ENCODE peak calls at places on chromosomes 13 and 19, in eight cellular contexts. One of them, this sample, is unnamed.
A peak's percentile ranks its signal among the peaks of the same experiment; 100 is the strongest.

GRCh38 chr13:29021717-29022116 is 201.6 kb downstream of the MTUS2 start:
- DNase-seq in dorsolateral prefrontal cortex: no peak
- DNase-seq in colonic mucosa: no peak
- DNase-seq in heart right ventricle: no peak
- DNase-seq in prostate gland: no peak
- DNase-seq in skeletal muscle cell: no peak
- DNase-seq in PC-9: no peak
- DNase-seq in fibroblast of lung: no peak
- DNase-seq in this sample: no peak

GRCh38 chr13:20550799-20551198 is 16.2 kb upstream of the IFT88 start:
- DNase-seq in dorsolateral prefrontal cortex: no peak
- DNase-seq in colonic mucosa: no peak
- DNase-seq in heart right ventricle: no peak
- DNase-seq in prostate gland: no peak
- DNase-seq in skeletal muscle cell: no peak
- DNase-seq in PC-9: no peak
- DNase-seq in fibroblast of lung: no peak
- DNase-seq in this sample: no peak

GRCh38 chr19:45103200-45103624 is 10.2 kb downstream of the PPP1R37 start:
- DNase-seq in dorsolateral prefrontal cortex: peak; percentile 73
- DNase-seq in colonic mucosa: no peak
- DNase-seq in heart right ventricle: no peak
- DNase-seq in prostate gland: no peak
- DNase-seq in skeletal muscle cell: no peak
- DNase-seq in PC-9: no peak
- DNase-seq in fibroblast of lung: peak; percentile 29
- DNase-seq in this sample: no peak

GRCh38 chr13:110506859-110507566 is 54.5 kb downstream of the RAB20 start:
- DNase-seq in dorsolateral prefrontal cortex: no peak
- DNase-seq in colonic mucosa: peak; percentile 94
- DNase-seq in heart right ventricle: peak; percentile 71
- DNase-seq in prostate gland: peak; percentile 62
- DNase-seq in skeletal muscle cell: peak; percentile 32
- DNase-seq in PC-9: peak; percentile 93
- DNase-seq in fibroblast of lung: peak; percentile 60
- DNase-seq in this sample: peak; percentile 85

GRCh38 chr13:114130131-114130707 is 2.2 kb downstream of the RASA3 start:
- DNase-seq in dorsolateral prefrontal cortex: no peak
- DNase-seq in colonic mucosa: no peak
- DNase-seq in heart right ventricle: no peak
- DNase-seq in prostate gland: no peak
- DNase-seq in skeletal muscle cell: no peak
- DNase-seq in PC-9: no peak
- DNase-seq in fibroblast of lung: no peak
- DNase-seq in this sample: no peak

GRCh38 chr13:109192306-109192705 is 562.9 kb downstream of the MYO16 start:
- DNase-seq in dorsolateral prefrontal cortex: no peak
- DNase-seq in colonic mucosa: no peak
- DNase-seq in heart right ventricle: no peak
- DNase-seq in prostate gland: no peak
- DNase-seq in skeletal muscle cell: no peak
- DNase-seq in PC-9: no peak
- DNase-seq in fibroblast of lung: no peak
- DNase-seq in this sample: no peak

GRCh38 chr13:109145631-109146030 is 516.2 kb downstream of the MYO16 start:
- DNase-seq in dorsolateral prefrontal cortex: no peak
- DNase-seq in colonic mucosa: peak; percentile 35
- DNase-seq in heart right ventricle: no peak
- DNase-seq in prostate gland: no peak
- DNase-seq in skeletal muscle cell: no peak
- DNase-seq in PC-9: peak; percentile 64
- DNase-seq in fibroblast of lung: peak; percentile 82
- DNase-seq in this sample: no peak

GRCh38 chr13:77480071-77480470 is 55.4 kb upstream of the SCEL start:
- DNase-seq in dorsolateral prefrontal cortex: no peak
- DNase-seq in colonic mucosa: no peak
- DNase-seq in heart right ventricle: no peak
- DNase-seq in prostate gland: no peak
- DNase-seq in skeletal muscle cell: no peak
- DNase-seq in PC-9: no peak
- DNase-seq in fibroblast of lung: peak; percentile 2
- DNase-seq in this sample: no peak

GRCh38 chr19:27742041-27742440 is 1470.9 kb downstream of the UQCRFS1 start:
- DNase-seq in dorsolateral prefrontal cortex: no peak
- DNase-seq in colonic mucosa: peak; percentile 1
- DNase-seq in heart right ventricle: no peak
- DNase-seq in prostate gland: no peak
- DNase-seq in skeletal muscle cell: no peak
- DNase-seq in PC-9: no peak
- DNase-seq in fibroblast of lung: no peak
- DNase-seq in this sample: no peak

GRCh38 chr19:2834294-2834871 is 6.9 kb upstream of the ZNF555 start:
- DNase-seq in dorsolateral prefrontal cortex: no peak
- DNase-seq in colonic mucosa: no peak
- DNase-seq in heart right ventricle: no peak
- DNase-seq in prostate gland: no peak
- DNase-seq in skeletal muscle cell: no peak
- DNase-seq in PC-9: no peak
- DNase-seq in fibroblast of lung: peak; percentile 12
- DNase-seq in this sample: no peak

GRCh38 chr13:46160474-46161066 is 21.4 kb downstream of the LCP1 start:
- DNase-seq in dorsolateral prefrontal cortex: no peak
- DNase-seq in colonic mucosa: no peak
- DNase-seq in heart right ventricle: no peak
- DNase-seq in prostate gland: no peak
- DNase-seq in skeletal muscle cell: no peak
- DNase-seq in PC-9: no peak
- DNase-seq in fibroblast of lung: peak; percentile 72
- DNase-seq in this sample: no peak

GRCh38 chr19:11420894-11421606 is 1.9 kb upstream of the RGL3 start:
- DNase-seq in dorsolateral prefrontal cortex: no peak
- DNase-seq in colonic mucosa: peak; percentile 40
- DNase-seq in heart right ventricle: peak; percentile 54
- DNase-seq in prostate gland: no peak
- DNase-seq in skeletal muscle cell: no peak
- DNase-seq in PC-9: no peak
- DNase-seq in fibroblast of lung: no peak
- DNase-seq in this sample: no peak

GRCh38 chr19:11423164-11423803 is 4.2 kb upstream of the RGL3 start:
- DNase-seq in dorsolateral prefrontal cortex: no peak
- DNase-seq in colonic mucosa: no peak
- DNase-seq in heart right ventricle: no peak
- DNase-seq in prostate gland: no peak
- DNase-seq in skeletal muscle cell: no peak
- DNase-seq in PC-9: no peak
- DNase-seq in fibroblast of lung: no peak
- DNase-seq in this sample: no peak

GRCh38 chr19:11421607-11422098 is 2.5 kb upstream of the RGL3 start:
- DNase-seq in dorsolateral prefrontal cortex: no peak
- DNase-seq in colonic mucosa: peak; percentile 76
- DNase-seq in heart right ventricle: peak; percentile 72
- DNase-seq in prostate gland: no peak
- DNase-seq in skeletal muscle cell: no peak
- DNase-seq in PC-9: no peak
- DNase-seq in fibroblast of lung: no peak
- DNase-seq in this sample: peak; percentile 70

GRCh38 chr19:11423804-11424318 is 4.7 kb upstream of the RGL3 start:
- DNase-seq in dorsolateral prefrontal cortex: no peak
- DNase-seq in colonic mucosa: no peak
- DNase-seq in heart right ventricle: no peak
- DNase-seq in prostate gland: no peak
- DNase-seq in skeletal muscle cell: no peak
- DNase-seq in PC-9: no peak
- DNase-seq in fibroblast of lung: no peak
- DNase-seq in this sample: no peak

DNA sequence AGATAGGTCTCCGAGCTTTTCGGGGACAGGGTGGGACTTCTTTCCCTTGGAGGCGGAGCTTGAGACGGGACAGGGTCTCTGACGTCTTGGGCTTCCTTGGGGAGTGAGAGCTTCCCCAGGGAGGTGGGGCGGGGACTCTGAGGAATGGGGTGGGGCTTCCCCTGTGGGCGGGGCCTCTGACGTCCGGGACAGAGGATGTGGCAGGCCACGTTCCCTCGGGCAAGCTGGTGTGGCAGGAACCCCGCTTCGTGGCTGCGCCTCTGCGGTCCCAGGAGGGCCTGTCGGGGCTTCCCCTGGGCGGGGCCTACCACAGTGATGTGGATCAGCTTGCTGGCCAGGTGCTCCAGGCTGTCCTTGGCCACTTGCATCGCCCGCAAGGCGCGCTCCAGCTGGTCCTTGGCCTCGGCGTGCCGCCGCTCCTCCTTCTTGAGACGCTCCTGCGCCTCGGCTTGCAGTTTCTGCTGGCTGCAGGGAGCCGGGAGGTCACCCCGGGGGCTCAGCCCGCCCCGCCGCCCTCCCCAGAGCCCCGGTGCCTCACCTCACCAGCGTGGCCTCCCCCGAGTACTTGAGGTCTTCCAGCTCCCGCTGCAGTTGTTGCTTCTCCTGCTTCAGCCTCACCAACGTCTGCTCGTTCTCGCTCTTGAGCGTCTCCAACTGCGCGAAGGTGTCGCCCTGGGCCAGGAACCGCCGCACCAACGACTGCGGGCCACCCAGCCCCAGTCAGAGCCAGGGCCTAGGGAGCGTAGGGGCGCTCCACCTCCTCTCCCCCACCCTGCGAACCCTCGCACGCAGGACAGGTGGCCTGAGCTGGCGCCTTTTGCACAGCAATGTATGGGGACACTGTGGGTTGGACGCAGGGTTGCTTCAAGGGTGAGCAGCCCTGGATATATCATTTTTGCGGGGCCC is 3.3 kb upstream of the RGL3 start:
- DNase-seq in dorsolateral prefrontal cortex: no peak
- DNase-seq in colonic mucosa: peak; percentile 90
- DNase-seq in heart right ventricle: peak; percentile 87
- DNase-seq in prostate gland: peak; percentile 68
- DNase-seq in skeletal muscle cell: no peak
- DNase-seq in PC-9: peak; percentile 92
- DNase-seq in fibroblast of lung: peak; percentile 25
- DNase-seq in this sample: peak; percentile 80
- H3K4me3 ChIP-seq in dorsolateral prefrontal cortex: no peak overlapping the region
- H3K4me3 ChIP-seq in colonic mucosa: peak overlapping the region; percentile 29
- H3K4me3 ChIP-seq in heart right ventricle: peak overlapping the region; percentile 19
- H3K4me3 ChIP-seq in prostate gland: no peak overlapping the region
- H3K4me3 ChIP-seq in skeletal muscle cell: peak overlapping the region; percentile 15
- H3K4me3 ChIP-seq in PC-9: peak overlapping the region; percentile 49
- H3K4me3 ChIP-seq in fibroblast of lung: no peak overlapping the region
- H3K4me3 ChIP-seq in this sample: no peak overlapping the region

GRCh38 chr19:42197375-42197817 is 20.1 kb downstream of the DEDD2 start:
- DNase-seq in dorsolateral prefrontal cortex: no peak
- DNase-seq in colonic mucosa: no peak
- DNase-seq in heart right ventricle: no peak
- DNase-seq in prostate gland: no peak
- DNase-seq in skeletal muscle cell: no peak
- DNase-seq in PC-9: peak; percentile 69
- DNase-seq in fibroblast of lung: no peak
- DNase-seq in this sample: peak; percentile 49
- H3K4me3 ChIP-seq in dorsolateral prefrontal cortex: no peak overlapping the region
- H3K4me3 ChIP-seq in colonic mucosa: no peak overlapping the region
- H3K4me3 ChIP-seq in heart right ventricle: no peak overlapping the region
- H3K4me3 ChIP-seq in prostate gland: no peak overlapping the region
- H3K4me3 ChIP-seq in skeletal muscle cell: no peak overlapping the region
- H3K4me3 ChIP-seq in PC-9: no peak overlapping the region
- H3K4me3 ChIP-seq in fibroblast of lung: no peak overlapping the region
- H3K4me3 ChIP-seq in this sample: no peak overlapping the region

GRCh38 chr13:30307194-30307965 is at the start of gene KATNAL1:
- DNase-seq in dorsolateral prefrontal cortex: peak; percentile 89
- DNase-seq in colonic mucosa: peak; percentile 78
- DNase-seq in heart right ventricle: peak; percentile 85
- DNase-seq in prostate gland: peak; percentile 61
- DNase-seq in skeletal muscle cell: peak; percentile 14
- DNase-seq in PC-9: no peak
- DNase-seq in fibroblast of lung: peak; percentile 61
- DNase-seq in this sample: peak; percentile 82

GRCh38 chr13:30308548-30308947 is 1.2 kb upstream of the KATNAL1 start:
- DNase-seq in dorsolateral prefrontal cortex: no peak
- DNase-seq in colonic mucosa: no peak
- DNase-seq in heart right ventricle: no peak
- DNase-seq in prostate gland: no peak
- DNase-seq in skeletal muscle cell: peak; percentile 17
- DNase-seq in PC-9: no peak
- DNase-seq in fibroblast of lung: peak; percentile 40
- DNase-seq in this sample: no peak

GRCh38 chr13:30305456-30305855 is 1.9 kb downstream of the KATNAL1 start:
- DNase-seq in dorsolateral prefrontal cortex: no peak
- DNase-seq in colonic mucosa: no peak
- DNase-seq in heart right ventricle: no peak
- DNase-seq in prostate gland: no peak
- DNase-seq in skeletal muscle cell: no peak
- DNase-seq in PC-9: no peak
- DNase-seq in fibroblast of lung: no peak
- DNase-seq in this sample: no peak

GRCh38 chr13:30306762-30307193 is 573 bp downstream of the KATNAL1 start:
- DNase-seq in dorsolateral prefrontal cortex: peak; percentile 93
- DNase-seq in colonic mucosa: peak; percentile 95
- DNase-seq in heart right ventricle: peak; percentile 94
- DNase-seq in prostate gland: peak; percentile 93
- DNase-seq in skeletal muscle cell: peak; percentile 75
- DNase-seq in PC-9: peak; percentile 72
- DNase-seq in fibroblast of lung: peak; percentile 92
- DNase-seq in this sample: peak; percentile 94

DNA sequence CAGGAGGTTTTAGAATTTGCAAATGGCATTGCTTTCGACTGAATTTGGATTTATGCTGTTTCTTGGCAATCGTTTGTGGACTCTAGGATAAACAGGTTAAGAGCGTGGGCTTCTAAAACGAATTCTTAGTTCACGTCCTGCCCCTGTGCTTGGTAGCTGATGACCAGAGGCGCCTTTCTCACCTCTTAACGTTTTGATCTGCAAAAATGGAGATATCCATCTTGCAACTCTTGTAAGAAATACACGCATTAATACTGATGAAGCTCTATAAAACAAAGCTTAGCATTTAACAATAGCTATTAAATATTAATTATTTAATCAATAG is 577 bp upstream of the KATNAL1 start:
- DNase-seq in dorsolateral prefrontal cortex: no peak
- DNase-seq in colonic mucosa: no peak
- DNase-seq in heart right ventricle: no peak
- DNase-seq in prostate gland: no peak
- DNase-seq in skeletal muscle cell: no peak
- DNase-seq in PC-9: no peak
- DNase-seq in fibroblast of lung: no peak
- DNase-seq in this sample: no peak
- H3K4me3 ChIP-seq in dorsolateral prefrontal cortex: peak overlapping the region; percentile 93
- H3K4me3 ChIP-seq in colonic mucosa: peak overlapping the region; percentile 99
- H3K4me3 ChIP-seq in heart right ventricle: peak overlapping the region; percentile 99
- H3K4me3 ChIP-seq in prostate gland: peak overlapping the region; percentile 95
- H3K4me3 ChIP-seq in skeletal muscle cell: peak overlapping the region; percentile 63
- H3K4me3 ChIP-seq in PC-9: peak overlapping the region; percentile 99
- H3K4me3 ChIP-seq in fibroblast of lung: peak overlapping the region; percentile 90
- H3K4me3 ChIP-seq in this sample: no peak overlapping the region

GRCh38 chr13:49635599-49636433 is 7.5 kb downstream of the ARL11 start:
- DNase-seq in dorsolateral prefrontal cortex: no peak
- DNase-seq in colonic mucosa: no peak
- DNase-seq in heart right ventricle: no peak
- DNase-seq in prostate gland: no peak
- DNase-seq in skeletal muscle cell: peak; percentile 17
- DNase-seq in PC-9: no peak
- DNase-seq in fibroblast of lung: peak; percentile 51
- DNase-seq in this sample: peak; percentile 35
- H3K4me3 ChIP-seq in dorsolateral prefrontal cortex: peak overlapping the region; percentile 8
- H3K4me3 ChIP-seq in colonic mucosa: no peak overlapping the region
- H3K4me3 ChIP-seq in heart right ventricle: no peak overlapping the region
- H3K4me3 ChIP-seq in prostate gland: no peak overlapping the region
- H3K4me3 ChIP-seq in skeletal muscle cell: no peak overlapping the region
- H3K4me3 ChIP-seq in PC-9: no peak overlapping the region
- H3K4me3 ChIP-seq in fibroblast of lung: no peak overlapping the region
- H3K4me3 ChIP-seq in this sample: no peak overlapping the region

This sample was measured in mucosa of descending colon.